ENCODE peak calls at places on chromosomes 7 and 10, in six cellular contexts. G, Y, C, F, B and S are unnamed samples.

GRCh38 chr7:25389489-25390106 is 161.3 kb upstream of the NPVF start:
- DNase-seq in B (peak), C (peak), G (peak), F (peak), Y (no peak), S (no peak)

GRCh38 chr7:140010194-140010895 is 52.4 kb downstream of the PARP12 start:
- DNase-seq in Y (no peak), C (no peak), F (no peak), G (no peak), B (no peak), S (peak)

GRCh38 chr7:5630670-5631069 is 150.8 kb downstream of the RNF216 start:
- DNase-seq in G (peak), B (no peak), F (peak), C (no peak), Y (no peak), S (no peak)

GRCh38 chr7:14125998-14126397 is 136.5 kb upstream of the ETV1 start:
- DNase-seq in G (no peak), C (no peak), B (no peak), F (peak), Y (no peak), S (no peak)

GRCh38 chr7:112383671-112384417 is 66.4 kb upstream of the IFRD1 start:
- DNase-seq in C (peak), G (no peak), Y (no peak), F (no peak), B (no peak), S (no peak)

GRCh38 chr10:132889556-132889955 is 52.8 kb downstream of the CFAP46 start:
- DNase-seq in F (peak), Y (no peak), B (no peak), G (no peak), C (no peak), S (no peak)

GRCh38 chr7:98463837-98464557 is 63.1 kb upstream of the BAIAP2L1 start:
- DNase-seq in Y (no peak), G (no peak), C (no peak), F (no peak), B (no peak), S (no peak)

GRCh38 chr7:13875496-13876074 is 113.9 kb downstream of the ETV1 start:
- DNase-seq in Y (no peak), B (no peak), C (no peak), F (no peak), G (no peak), S (no peak)

GRCh38 chr7:140005754-140006503 is 56.8 kb downstream of the PARP12 start:
- DNase-seq in G (no peak), C (no peak), F (peak), B (peak), Y (no peak), S (peak)

GRCh38 chr7:15889501-15889900 is 203.0 kb upstream of the MEOX2 start:
- DNase-seq in Y (no peak), F (peak), G (no peak), B (peak), C (no peak), S (peak)

GRCh38 chr7:19079066-19079465 is 38.4 kb downstream of the TWIST1 start:
- DNase-seq in F (no peak), B (no peak), Y (peak), G (peak), C (no peak), S (no peak)

GRCh38 chr7:102429141-102429904 is 4.1 kb upstream of the ORAI2 start:
- DNase-seq in G (no peak), Y (no peak), C (no peak), F (no peak), B (no peak), S (no peak)

GRCh38 chr7:137942459-137943115 is 59.3 kb downstream of the CREB3L2 start:
- DNase-seq in F (no peak), C (no peak), Y (no peak), B (no peak), G (no peak), S (no peak)

GRCh38 chr7:81268551-81268950 is 349.7 kb upstream of the SEMA3C start:
- DNase-seq in B (no peak), G (peak), Y (no peak), F (no peak), C (no peak), S (no peak)

GRCh38 chr10:66215005-66215404 is 710.8 kb upstream of the LRRTM3 start:
- DNase-seq in Y (no peak), F (peak), G (no peak), C (no peak), B (peak), S (peak)

GRCh38 chr10:90856261-90856660 is 1.6 kb downstream of the HTR7 start:
- DNase-seq in Y (no peak), G (peak), F (peak), B (no peak), C (no peak), S (no peak)

GRCh38 chr7:152512711-152513110 is 76.9 kb upstream of the KMT2C start:
- DNase-seq in B (no peak), G (peak), C (no peak), Y (no peak), F (no peak), S (no peak)

GRCh38 chr10:114429581-114430335 is 25.5 kb upstream of the AFAP1L2 start:
- DNase-seq in C (no peak), F (no peak), G (no peak), Y (no peak), B (no peak), S (no peak)

GRCh38 chr10:103276941-103277712 is at the start of gene INA:
- DNase-seq in Y (peak), C (no peak), B (peak), F (peak), G (peak), S (peak)

GRCh38 chr10:104907509-104907908 is 266.4 kb downstream of the SORCS3 start:
- DNase-seq in B (no peak), G (no peak), F (no peak), C (no peak), Y (no peak), S (no peak)

GRCh38 chr7:71229699-71230098 is 97.8 kb downstream of the GALNT17 start:
- DNase-seq in G (no peak), B (no peak), Y (no peak), F (no peak), C (no peak), S (no peak)

GRCh38 chr10:4213441-4213840 is 428.4 kb upstream of the KLF6 start:
- DNase-seq in C (no peak), G (peak), F (no peak), Y (no peak), B (no peak), S (no peak)

GRCh38 chr10:25493122-25493893 is 318.5 kb downstream of the GPR158 start:
- DNase-seq in C (no peak), Y (peak), G (peak), F (no peak), B (peak), S (peak)

GRCh38 chr10:5419466-5420094 is 7.2 kb downstream of the NET1 start:
- DNase-seq in G (peak), C (no peak), F (no peak), B (no peak), Y (no peak), S (no peak)

GRCh38 chr10:105974803-105975456 is 1189.6 kb downstream of the SORCS1 start:
- DNase-seq in B (peak), F (no peak), G (peak), Y (no peak), C (no peak), S (peak)

GRCh38 chr7:99404235-99404976 is 4.0 kb downstream of the PDAP1 start:
- DNase-seq in B (no peak), F (peak), C (no peak), G (peak), Y (no peak), S (no peak)

GRCh38 chr7:137592232-137592896 is 248.8 kb upstream of the PTN start:
- DNase-seq in B (peak), G (peak), Y (peak), C (no peak), F (peak), S (peak)

GRCh38 chr7:47757946-47758371 is 176.0 kb upstream of the TNS3 start:
- DNase-seq in B (no peak), Y (no peak), G (peak), C (no peak), F (peak), S (no peak)

GRCh38 chr10:3172081-3172445 is 519 bp downstream of the PITRM1 start:
- DNase-seq in Y (no peak), G (peak), B (peak), C (no peak), F (peak), S (no peak)

GRCh38 chr7:42238709-42239395 is 1.8 kb upstream of the GLI3 start:
- DNase-seq in G (peak), F (peak), Y (no peak), C (no peak), B (no peak), S (peak)
- H3K27ac ChIP-seq in G (peak), F (peak), Y (no peak), C (peak), B (no peak), S (peak)

DNA sequence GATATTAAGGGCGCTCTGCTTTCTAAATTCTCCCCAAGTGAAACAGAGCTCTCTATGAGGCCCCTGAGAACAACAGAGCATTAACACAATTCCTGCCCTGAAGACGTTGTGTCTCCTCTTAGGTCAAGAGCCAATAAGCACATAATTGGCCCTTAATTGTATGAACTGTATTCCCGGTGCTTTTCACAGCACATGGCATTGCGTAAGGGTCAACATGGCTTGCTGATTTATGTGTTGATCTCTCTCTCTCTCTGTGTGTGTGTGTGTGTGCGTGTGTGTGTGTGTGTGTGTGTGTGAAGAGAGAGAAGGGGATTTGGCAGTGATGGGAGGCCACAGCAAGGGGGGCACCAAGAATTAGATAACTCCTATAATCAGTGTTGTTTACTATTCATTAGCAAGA is 40.5 kb downstream of the LYZL1 start:
- DNase-seq in C (no peak), B (no peak), G (no peak), Y (no peak), F (no peak), S (no peak)
- H3K27ac ChIP-seq in C (no peak), B (no peak), G (no peak), Y (no peak), F (peak), S (no peak)

GRCh38 chr10:34156781-34157425 is 658.2 kb downstream of the PARD3 start:
- DNase-seq in F (no peak), C (no peak), B (peak), Y (no peak), G (peak), S (no peak)
- H3K27ac ChIP-seq in F (peak), C (no peak), B (peak), Y (no peak), G (peak), S (no peak)

DNA sequence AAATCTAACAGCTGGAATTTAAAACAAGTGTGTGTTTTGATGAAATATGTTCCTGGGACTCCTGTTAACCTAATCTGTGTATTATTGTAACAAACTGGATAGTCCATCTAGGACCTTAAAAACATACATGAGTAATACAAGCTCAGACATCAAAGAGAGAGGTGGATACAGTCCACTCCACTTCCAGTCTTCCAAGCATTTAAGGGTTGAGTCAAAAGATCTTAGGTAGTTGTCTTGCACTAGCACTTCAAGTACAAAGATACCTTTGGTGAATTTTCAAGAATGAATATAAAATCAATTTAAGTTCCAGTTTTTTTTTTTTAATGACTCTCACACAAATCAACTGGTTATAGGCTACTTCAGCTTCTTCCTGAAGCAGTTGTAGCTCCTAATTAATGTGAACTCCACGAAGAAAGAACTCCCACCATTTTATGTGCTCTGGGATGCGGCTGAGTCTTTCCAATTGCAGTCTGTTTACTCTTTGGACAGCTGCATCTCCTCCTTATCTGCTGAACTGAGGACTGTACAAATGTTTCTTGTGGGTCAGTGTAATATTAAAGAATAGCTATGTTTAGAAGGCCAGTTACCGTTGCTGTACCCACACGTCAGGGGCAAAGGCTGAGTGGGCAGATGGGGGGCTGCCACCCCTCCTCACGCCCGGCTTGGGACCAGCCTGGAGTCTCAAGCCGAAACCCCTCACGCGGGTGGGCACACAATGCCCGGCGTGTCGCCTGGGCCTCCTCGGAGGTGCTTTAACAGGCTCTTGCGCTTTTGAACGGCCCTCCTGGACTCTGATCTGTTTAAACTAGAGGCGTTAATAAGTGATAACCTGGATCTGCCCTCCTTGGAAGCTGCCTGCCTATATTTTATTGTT is 2.9 kb upstream of the IGF2BP3 start:
- DNase-seq in G (peak), C (peak), Y (no peak), F (peak), B (peak), S (peak)
- H3K27ac ChIP-seq in G (no peak), C (no peak), Y (peak), F (no peak), B (peak), S (peak)

DNA sequence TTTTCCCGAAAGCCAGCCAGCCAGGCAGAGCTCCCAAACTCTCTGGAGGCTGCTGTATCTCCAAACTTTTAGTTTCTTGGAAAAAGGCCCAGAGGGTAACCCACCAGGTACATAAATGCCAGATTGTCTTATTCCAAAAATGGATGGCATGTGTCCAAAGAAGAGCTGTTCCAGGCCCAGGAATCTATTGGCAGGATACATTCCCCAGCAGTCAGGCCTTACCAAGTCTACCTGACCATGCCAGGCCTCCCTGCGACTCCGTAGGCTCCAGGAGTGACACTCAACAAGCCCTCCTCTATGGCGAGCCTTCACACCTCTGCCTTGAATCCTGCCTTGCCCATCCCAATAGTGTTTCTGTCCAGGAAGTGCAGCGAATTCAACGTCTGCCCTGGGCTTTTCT is 95.6 kb downstream of the GRB10 start:
- DNase-seq in Y (no peak), B (no peak), G (no peak), F (no peak), C (no peak), S (peak)
- H3K27ac ChIP-seq in Y (no peak), B (no peak), G (no peak), F (no peak), C (peak), S (no peak)

GRCh38 chr10:110220383-110220782 is 13.0 kb downstream of the MXI1 start:
- DNase-seq in Y (no peak), C (peak), B (no peak), G (no peak), F (no peak), S (no peak)

GRCh38 chr10:110222896-110223675 is 15.7 kb downstream of the MXI1 start:
- DNase-seq in C (peak), B (no peak), G (no peak), Y (no peak), F (no peak), S (no peak)

GRCh38 chr10:110221721-110222261 is 14.4 kb downstream of the MXI1 start:
- DNase-seq in C (peak), G (peak), F (peak), B (peak), Y (peak), S (peak)

GRCh38 chr10:110219884-110220283 is 12.5 kb downstream of the MXI1 start:
- DNase-seq in G (no peak), B (no peak), F (no peak), Y (no peak), C (peak), S (no peak)

GRCh38 chr10:110221044-110221720 is 13.8 kb downstream of the MXI1 start:
- DNase-seq in Y (no peak), G (no peak), C (peak), B (no peak), F (peak), S (no peak)
- H3K27ac ChIP-seq in Y (no peak), G (no peak), C (peak), B (peak), F (peak), S (no peak)